ENCODE peak calls at places on chromosomes 12 and 14, in five cellular contexts. L is GM12865, B is left ventricle myocardium inferior, O is neural crest cell, G is AG04449. Z is an unnamed sample.

GRCh38 chr14:81323621-81324400 is 76.3 kb downstream of the STON2 start:
- DNase-seq in O (peak), B (no peak), L (no peak), G (no peak), Z (peak)

GRCh38 chr12:6201199-6201608 is 1.0 kb downstream of the CD9 start:
- DNase-seq in G (no peak), L (no peak), O (no peak), B (no peak), Z (no peak)

GRCh38 chr12:96368233-96368632 is 32.0 kb downstream of the CDK17 start:
- DNase-seq in B (peak), L (peak), O (no peak), G (no peak), Z (no peak)

GRCh38 chr14:99234982-99235491 is 37.0 kb downstream of the BCL11B start:
- DNase-seq in L (no peak), O (peak), G (no peak), B (no peak), Z (peak)

GRCh38 chr14:81435578-81436295 is 35.6 kb upstream of the STON2 start:
- DNase-seq in L (no peak), G (no peak), B (peak), O (peak), Z (peak)

GRCh38 chr14:93984070-93984469 is 7.7 kb upstream of the ASB2 start:
- DNase-seq in B (no peak), O (no peak), L (no peak), G (peak), Z (no peak)

GRCh38 chr12:42097971-42098370 is 46.7 kb downstream of the GXYLT1 start:
- DNase-seq in O (no peak), B (no peak), G (no peak), L (peak), Z (no peak)

GRCh38 chr12:72288911-72289310 is 16.7 kb downstream of the TRHDE start:
- DNase-seq in O (no peak), G (no peak), L (no peak), B (no peak), Z (no peak)

GRCh38 chr12:12521044-12521485 is 41.6 kb downstream of the DUSP16 start:
- DNase-seq in L (no peak), G (no peak), B (no peak), O (peak), Z (no peak)

GRCh38 chr14:60222820-60223219 is 26.2 kb upstream of the PPM1A start:
- DNase-seq in B (peak), O (no peak), L (no peak), G (no peak), Z (no peak)

GRCh38 chr14:39430762-39431415 is 1.3 kb downstream of the FBXO33 start:
- DNase-seq in G (no peak), L (peak), O (no peak), B (no peak), Z (no peak)

GRCh38 chr14:74864193-74864592 is 11.8 kb downstream of the PROX2 start:
- DNase-seq in B (no peak), L (no peak), G (no peak), O (no peak), Z (no peak)

GRCh38 chr14:35807131-35807961 is 1.7 kb downstream of the RALGAPA1 start:
- DNase-seq in B (no peak), O (no peak), G (no peak), L (no peak), Z (no peak)

GRCh38 chr14:44369401-44370123 is 137.5 kb downstream of the FSCB start:
- DNase-seq in B (no peak), L (no peak), G (no peak), O (no peak), Z (no peak)

GRCh38 chr12:109771746-109772621 is 58.4 kb downstream of the FAM222A start:
- DNase-seq in B (no peak), O (no peak), L (no peak), G (no peak), Z (no peak)
- TF ChIP-seq CTCF in B (no peak), O (peak), L (no peak), G (no peak), Z (no peak)

DNA sequence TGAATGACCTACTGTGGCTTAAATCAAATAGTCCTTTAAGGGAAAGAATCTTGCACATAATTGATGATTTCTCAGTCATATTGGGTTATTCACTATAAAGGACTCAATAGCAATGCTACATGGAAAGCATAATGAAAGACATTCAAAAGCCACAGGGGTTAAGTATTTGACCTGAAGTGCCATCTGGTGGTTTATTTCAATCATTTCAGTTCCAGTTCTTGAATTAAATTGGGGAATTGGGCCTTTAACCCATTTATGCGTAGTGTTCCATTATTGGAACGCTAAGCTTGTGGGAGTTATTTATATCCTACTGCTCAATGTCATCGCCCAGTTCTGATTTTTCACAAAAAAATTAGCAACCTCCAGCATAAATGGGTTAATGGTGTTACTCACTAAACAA is 41.3 kb upstream of the C12orf71 start:
- DNase-seq in O (no peak), B (no peak), G (no peak), L (peak), Z (no peak)
- TF ChIP-seq CTCF in O (peak), B (peak), G (no peak), L (peak), Z (no peak)

GRCh38 chr12:53098982-53099651 is 1.6 kb downstream of the IGFBP6 start:
- DNase-seq in O (peak), B (peak), L (peak), G (peak), Z (peak)
- TF ChIP-seq CTCF in O (peak), B (peak), L (peak), G (peak), Z (peak)

GRCh38 chr12:45762185-45763110 is 32.9 kb downstream of the ARID2 start:
- DNase-seq in G (peak), B (no peak), O (no peak), L (peak), Z (peak)
- TF ChIP-seq CTCF in G (peak), B (peak), O (peak), L (peak), Z (no peak)

GRCh38 chr14:86050072-86050683 is 520.2 kb downstream of the FLRT2 start:
- DNase-seq in L (no peak), B (no peak), O (no peak), G (no peak), Z (no peak)

GRCh38 chr14:86057018-86057667 is 527.2 kb downstream of the FLRT2 start:
- DNase-seq in L (peak), B (no peak), O (peak), G (no peak), Z (peak)

GRCh38 chr14:86052868-86053267 is 522.9 kb downstream of the FLRT2 start:
- DNase-seq in G (no peak), O (no peak), B (no peak), L (no peak), Z (no peak)

DNA sequence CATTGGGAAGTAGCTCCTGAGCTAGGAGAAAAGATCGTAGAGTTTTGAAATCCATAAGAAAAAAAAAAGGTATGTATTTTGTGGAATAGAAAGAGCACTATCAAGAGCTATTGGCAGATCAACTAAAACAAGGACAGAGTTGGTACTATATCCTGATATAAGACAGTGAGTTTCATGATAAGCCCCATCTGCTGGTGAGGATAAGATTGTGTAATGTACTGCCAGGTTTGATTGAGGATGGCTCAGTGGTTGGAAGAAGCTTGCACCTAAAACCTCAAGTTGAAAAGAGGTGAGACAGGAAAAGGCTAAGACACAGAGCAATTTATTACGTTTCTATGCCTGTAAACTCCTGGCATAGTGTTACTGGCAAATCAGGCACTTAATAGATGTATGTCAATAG is 525.6 kb downstream of the FLRT2 start:
- DNase-seq in O (no peak), L (no peak), G (no peak), B (no peak), Z (no peak)
- TF ChIP-seq CTCF in O (peak), L (no peak), G (no peak), B (no peak), Z (no peak)

DNA sequence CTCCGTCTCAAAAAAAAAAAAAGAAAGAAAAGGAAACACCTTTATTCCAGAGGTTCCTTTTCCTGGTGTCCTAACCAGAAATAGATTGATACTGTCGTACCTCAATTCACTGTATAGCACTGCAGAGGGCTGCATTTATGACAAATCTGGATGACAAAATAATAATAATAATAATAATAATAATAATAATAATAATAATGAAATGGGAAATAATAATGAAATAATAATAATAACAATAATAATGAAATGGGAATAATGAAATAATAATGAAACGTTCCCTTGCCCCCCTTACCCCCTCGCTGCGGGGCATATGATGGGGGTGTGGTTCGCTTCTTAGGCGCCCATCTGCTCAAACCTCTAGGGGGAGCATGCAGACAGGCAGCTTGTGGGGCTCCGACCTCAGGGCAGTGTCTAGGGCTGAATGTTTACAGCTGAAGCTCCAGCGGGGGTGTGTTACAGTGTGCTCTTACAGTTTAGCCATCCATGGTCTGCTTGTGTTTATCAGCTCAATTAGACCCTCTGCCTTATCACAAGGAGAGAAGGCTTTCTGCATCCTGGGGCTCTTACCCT is 1088.3 kb upstream of the SEL1L start:
- DNase-seq in B (no peak), L (peak), G (no peak), O (no peak), Z (no peak)
- TF ChIP-seq CTCF in B (no peak), L (no peak), G (no peak), O (no peak), Z (no peak)

GRCh38 chr12:104292872-104293794 is 10.4 kb upstream of the EID3 start:
- DNase-seq in B (no peak), L (no peak), G (no peak), O (no peak), Z (no peak)
- TF ChIP-seq CTCF in B (no peak), L (no peak), G (no peak), O (no peak), Z (no peak)

GRCh38 chr12:92096346-92097136 is 49.1 kb downstream of the BTG1 start:
- DNase-seq in B (no peak), L (peak), O (no peak), G (no peak), Z (no peak)
- TF ChIP-seq CTCF in B (no peak), L (no peak), O (no peak), G (no peak), Z (no peak)